ENCODE peak calls at places on chromosomes 2 and 18, in four cellular contexts. J, F, R and Y are unnamed samples.

GRCh38 chr2:196538189-196538588 is 101.3 kb upstream of the CCDC150 start:
- DNase-seq in R (no peak), F (no peak), J (no peak), Y (no peak)

GRCh38 chr2:25103287-25103871 is 61.5 kb downstream of the EFR3B start:
- DNase-seq in F (peak; percentile 50), J (no peak), R (no peak), Y (no peak)

GRCh38 chr2:196967126-196967525 is 40.6 kb upstream of the PGAP1 start:
- DNase-seq in R (no peak), J (no peak), F (peak; percentile 26), Y (no peak)

GRCh38 chr2:71672640-71673401 is 219.5 kb downstream of the DYSF start:
- DNase-seq in F (no peak), J (no peak), R (no peak), Y (no peak)

GRCh38 chr18:48548404-48548771 is 9.6 kb downstream of the CTIF start:
- DNase-seq in F (peak; percentile 82), R (no peak), J (no peak), Y (no peak)

GRCh38 chr18:9658111-9658641 is 43.8 kb upstream of the PPP4R1 start:
- DNase-seq in R (no peak), F (peak; percentile 96), J (no peak), Y (peak; percentile 92)

GRCh38 chr2:214029190-214029589 is 381.7 kb upstream of the VWC2L start:
- DNase-seq in R (no peak), J (no peak), F (no peak), Y (no peak)

GRCh38 chr2:147108553-147108952 is 736.3 kb upstream of the ACVR2A start:
- DNase-seq in J (no peak), R (no peak), F (no peak), Y (no peak)

GRCh38 chr2:168534926-168535325 is 78.9 kb downstream of the CERS6 start:
- DNase-seq in J (no peak), F (no peak), R (no peak), Y (no peak)

GRCh38 chr2:196482119-196483065 is 157.1 kb upstream of the CCDC150 start:
- DNase-seq in F (no peak), J (no peak), R (no peak), Y (no peak)

GRCh38 chr18:3821524-3821923 is 371.6 kb downstream of the TGIF1 start:
- DNase-seq in R (no peak), J (no peak), F (no peak), Y (no peak)

GRCh38 chr18:54647176-54647575 is 56.1 kb downstream of the DYNAP start:
- DNase-seq in F (peak; percentile 37), J (peak; percentile 8), R (no peak), Y (no peak)

GRCh38 chr2:24273598-24273997 is 86.7 kb downstream of the ITSN2 start:
- DNase-seq in R (no peak), F (no peak), J (no peak), Y (no peak)

GRCh38 chr2:9737053-9737875 is 106.0 kb upstream of the TAF1B start:
- DNase-seq in F (no peak), J (no peak), R (no peak), Y (no peak)

GRCh38 chr18:35289293-35290069 is 548 bp downstream of the ZSCAN30 start:
- DNase-seq in R (no peak), F (peak; percentile 2), J (no peak), Y (no peak)

GRCh38 chr2:171895781-171896180 is 1.7 kb upstream of the SLC25A12 start:
- DNase-seq in R (no peak), F (no peak), J (no peak), Y (no peak)

GRCh38 chr2:172588931-172589330 is 33.0 kb downstream of the PDK1 start:
- DNase-seq in F (peak; percentile 60), R (no peak), J (no peak), Y (no peak)

GRCh38 chr2:172299741-172300140 is 127.6 kb upstream of the ITGA6 start:
- DNase-seq in R (no peak), F (peak; percentile 73), J (no peak), Y (peak; percentile 71)

GRCh38 chr2:116952254-116952653 is 862.2 kb upstream of the DDX18 start:
- DNase-seq in J (no peak), R (no peak), F (no peak), Y (no peak)

GRCh38 chr2:127637236-127637630 is 8.7 kb upstream of the GPR17 start:
- DNase-seq in R (no peak), F (no peak), J (peak; percentile 19), Y (no peak)

GRCh38 chr2:127639111-127639474 is 6.9 kb upstream of the GPR17 start:
- DNase-seq in J (peak; percentile 47), F (no peak), R (no peak), Y (no peak)

GRCh38 chr2:127636248-127637235 is 9.4 kb upstream of the GPR17 start:
- DNase-seq in F (no peak), R (no peak), J (peak; percentile 40), Y (no peak)

GRCh38 chr2:127638361-127639110 is 7.4 kb upstream of the GPR17 start:
- DNase-seq in F (no peak), J (peak; percentile 50), R (no peak), Y (no peak)

GRCh38 chr2:127637725-127638252 is 8.2 kb upstream of the GPR17 start:
- DNase-seq in J (peak; percentile 75), F (peak; percentile 50), R (no peak), Y (no peak)
- H3K27ac ChIP-seq in J (peak overlapping the region; percentile 97), F (no peak overlapping the region), R (peak overlapping the region; percentile 92), Y (peak overlapping the region; percentile 75)

DNA sequence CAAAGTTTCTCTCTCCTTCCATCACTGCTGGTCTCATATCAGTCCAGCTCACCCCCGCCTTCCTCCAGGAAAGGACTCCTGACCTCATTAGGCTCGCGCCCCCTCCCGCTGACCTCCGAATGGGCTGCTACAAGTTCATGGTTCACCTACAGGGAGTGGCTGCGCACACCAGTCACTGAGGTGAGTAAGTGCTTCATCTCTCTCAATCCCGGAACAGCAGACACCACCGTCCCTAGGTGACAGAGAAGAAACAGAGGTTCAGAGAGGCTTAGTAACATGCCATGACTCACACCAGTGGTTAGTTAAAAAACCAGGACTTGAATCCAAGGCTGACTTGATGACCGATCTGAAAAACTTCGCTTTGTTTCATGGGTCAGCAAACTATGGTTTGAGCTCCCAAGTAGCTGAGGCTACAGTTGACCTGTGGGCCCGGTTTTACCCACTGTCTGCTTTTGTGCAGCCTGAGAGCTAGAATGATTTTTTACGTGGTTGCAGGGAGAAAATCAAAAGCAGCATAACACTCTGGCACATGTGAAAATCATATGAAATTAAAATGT is 42.0 kb downstream of the ZFP36L2 start:
- DNase-seq in F (peak; percentile 95), R (no peak), J (no peak), Y (no peak)
- H3K27ac ChIP-seq in F (peak overlapping the region; percentile 47), R (no peak overlapping the region), J (no peak overlapping the region), Y (peak overlapping the region; percentile 41)

GRCh38 chr2:100730290-100730868 is 89.6 kb upstream of the NPAS2 start:
- DNase-seq in J (peak; percentile 49), R (no peak), F (peak; percentile 74), Y (no peak)
- H3K27ac ChIP-seq in J (no peak overlapping the region), R (no peak overlapping the region), F (no peak overlapping the region), Y (no peak overlapping the region)

DNA sequence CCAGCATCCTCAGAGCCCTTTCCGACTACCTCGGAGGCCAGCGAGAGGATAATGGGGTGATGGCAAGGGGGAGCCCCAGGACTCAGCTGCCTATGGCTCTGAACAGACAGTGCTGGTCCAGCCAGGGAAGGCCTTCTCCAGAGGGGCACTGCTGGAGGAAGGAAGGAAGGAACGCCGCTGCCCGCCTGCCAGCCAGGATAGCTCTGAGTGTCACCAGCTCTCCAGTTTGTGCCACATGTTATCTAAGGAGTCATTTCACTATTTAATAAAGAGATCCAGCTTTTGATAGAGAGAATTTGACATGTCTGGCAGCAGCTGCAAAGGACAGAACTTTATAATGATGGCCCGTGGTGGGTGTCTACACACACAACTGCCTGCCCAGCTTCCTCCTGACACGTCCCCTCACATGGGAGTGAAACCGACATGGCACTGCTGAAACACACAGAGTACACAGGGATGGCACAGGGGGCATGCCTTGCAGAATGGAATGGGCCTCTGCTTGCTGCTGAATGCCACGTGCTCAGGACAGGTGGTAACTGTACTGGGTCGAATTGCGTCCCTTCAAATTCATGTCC is 37.5 kb downstream of the HS1BP3 start:
- DNase-seq in R (peak; percentile 7), J (no peak), F (no peak), Y (peak; percentile 41)
- H3K27ac ChIP-seq in R (peak overlapping the region; percentile 97), J (no peak overlapping the region), F (no peak overlapping the region), Y (no peak overlapping the region)

DNA sequence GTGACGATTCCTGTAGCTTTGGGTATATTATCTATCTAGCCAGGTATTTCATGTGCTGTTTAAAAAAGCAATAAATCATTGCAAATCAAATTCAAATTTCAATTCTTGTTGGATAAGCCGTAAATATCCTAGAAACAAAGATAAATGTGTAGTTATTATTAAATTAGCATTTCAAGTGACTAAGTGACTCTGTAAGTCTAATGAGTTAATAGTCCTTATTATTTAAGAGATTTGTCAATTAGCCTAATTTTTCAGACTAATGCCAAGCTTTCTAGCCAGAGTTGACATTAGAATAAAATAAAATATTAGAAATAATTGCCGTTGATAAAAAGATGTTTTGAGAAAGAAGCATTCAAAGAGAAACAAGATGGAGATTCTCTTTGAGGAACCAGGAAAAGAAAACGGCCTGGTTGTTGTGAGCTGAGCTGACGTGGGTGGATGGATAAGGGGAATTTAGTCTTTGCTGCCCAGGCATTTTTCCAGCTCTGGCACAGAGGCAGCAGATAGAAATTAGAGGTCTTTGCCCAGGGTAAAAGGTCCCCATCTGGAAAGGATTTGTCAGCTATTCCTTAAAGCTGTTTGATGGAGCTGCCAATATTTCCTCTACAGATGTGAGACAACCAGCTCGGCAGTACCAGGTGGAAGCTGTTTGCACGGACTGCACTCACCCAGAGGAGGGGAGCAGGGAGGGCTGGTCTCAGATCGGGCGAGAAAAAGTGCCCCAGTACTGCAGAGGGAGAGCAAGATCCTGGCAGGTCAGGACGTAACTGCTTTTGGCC is 117.3 kb upstream of the SEC11C start:
- DNase-seq in J (no peak), R (no peak), F (no peak), Y (no peak)
- H3K27ac ChIP-seq in J (no peak overlapping the region), R (peak overlapping the region; percentile 84), F (no peak overlapping the region), Y (no peak overlapping the region)

DNA sequence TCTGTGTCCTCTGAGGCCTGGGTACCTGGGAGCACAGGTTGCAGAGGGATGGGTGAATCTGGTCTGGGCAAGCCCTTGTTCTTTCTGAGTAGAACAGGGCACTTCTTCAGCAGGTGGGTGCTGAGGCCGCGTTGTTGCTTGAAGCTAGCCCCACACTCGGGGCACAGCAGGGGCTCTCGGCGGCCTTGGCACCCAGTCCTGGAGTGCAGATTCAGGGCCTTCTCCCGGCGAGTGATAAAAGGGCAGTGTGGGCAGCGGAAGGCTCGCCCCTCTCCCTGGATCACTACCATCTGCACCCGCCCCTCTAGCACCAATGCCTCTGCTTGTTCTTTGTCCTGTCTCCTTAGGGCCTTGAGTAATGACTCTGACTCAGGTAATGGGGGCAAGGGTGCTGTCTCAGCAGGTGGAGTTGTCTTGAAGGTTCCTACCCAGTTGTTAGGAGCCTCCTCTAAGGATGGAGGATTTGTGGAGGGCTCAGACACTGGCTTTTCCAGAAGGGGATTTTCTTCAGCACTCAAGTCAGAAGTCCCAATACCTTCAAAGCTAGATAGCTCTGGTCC is 15.6 kb downstream of the ZNF142 start:
- DNase-seq in F (no peak), R (no peak), J (no peak), Y (no peak)
- H3K27ac ChIP-seq in F (no peak overlapping the region), R (no peak overlapping the region), J (no peak overlapping the region), Y (no peak overlapping the region)

DNA sequence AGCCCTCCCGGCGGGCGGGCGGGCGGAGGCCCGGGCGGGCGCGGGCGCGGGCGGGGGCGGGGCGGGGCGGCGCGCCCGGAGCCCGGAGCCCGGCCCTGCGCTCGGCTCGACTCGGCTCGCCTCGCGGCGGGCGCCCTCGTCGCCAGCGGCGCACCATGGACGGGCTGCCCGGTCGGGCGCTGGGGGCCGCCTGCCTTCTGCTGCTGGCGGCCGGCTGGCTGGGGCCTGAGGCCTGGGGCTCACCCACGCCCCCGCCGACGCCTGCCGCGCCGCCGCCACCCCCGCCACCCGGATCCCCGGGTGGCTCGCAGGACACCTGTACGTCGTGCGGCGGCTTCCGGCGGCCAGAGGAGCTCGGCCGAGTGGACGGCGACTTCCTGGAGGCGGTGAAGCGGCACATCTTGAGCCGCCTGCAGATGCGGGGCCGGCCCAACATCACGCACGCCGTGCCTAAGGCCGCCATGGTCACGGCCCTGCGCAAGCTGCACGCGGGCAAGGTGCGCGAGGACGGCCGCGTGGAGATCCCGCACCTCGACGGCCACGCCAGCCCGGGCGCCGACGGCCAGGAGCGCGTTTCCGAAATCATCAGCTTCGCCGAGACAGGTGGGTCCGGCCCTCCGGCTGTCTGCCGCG is at the start of gene INHBB:
- DNase-seq in F (no peak), J (no peak), R (no peak), Y (no peak)
- H3K27ac ChIP-seq in F (no peak within 1 kb of the TSS), J (no peak within 1 kb of the TSS), R (peak within 1 kb of the TSS; percentile 77), Y (no peak within 1 kb of the TSS)